ENCODE peak calls at places on chromosome 15, in five cellular contexts. One of them, this sample, is unnamed.
A peak's percentile ranks its signal among the peaks of the same experiment; 100 is the strongest.

GRCh38 chr15:73887481-73887880 is 14.1 kb downstream of the TBC1D21 start:
- DNase-seq in cerebellum: no peak
- DNase-seq in lung microvascular endothelial cell: no peak
- DNase-seq in WERI-Rb-1: no peak
- DNase-seq in fibroblast of pulmonary artery: no peak
- DNase-seq in this sample: no peak

GRCh38 chr15:76177491-76178040 is 117.8 kb downstream of the TMEM266 start:
- DNase-seq in lung microvascular endothelial cell: peak; percentile 18
- DNase-seq in WERI-Rb-1: no peak
- DNase-seq in cerebellum: no peak
- DNase-seq in fibroblast of pulmonary artery: peak; percentile 24
- DNase-seq in this sample: peak; percentile 96

GRCh38 chr15:63013052-63013808 is 29.3 kb upstream of the TPM1 start:
- DNase-seq in cerebellum: no peak
- DNase-seq in fibroblast of pulmonary artery: peak; percentile 77
- DNase-seq in lung microvascular endothelial cell: peak; percentile 68
- DNase-seq in WERI-Rb-1: no peak
- DNase-seq in this sample: peak; percentile 86

GRCh38 chr15:75347222-75348033 is 589 bp downstream of the NEIL1 start:
- DNase-seq in WERI-Rb-1: peak; percentile 73
- DNase-seq in lung microvascular endothelial cell: peak; percentile 59
- DNase-seq in fibroblast of pulmonary artery: no peak
- DNase-seq in cerebellum: peak; percentile 84
- DNase-seq in this sample: peak; percentile 60

GRCh38 chr15:52463638-52464037 is 65.0 kb downstream of the MYO5A start:
- DNase-seq in fibroblast of pulmonary artery: peak; percentile 24
- DNase-seq in lung microvascular endothelial cell: no peak
- DNase-seq in cerebellum: no peak
- DNase-seq in WERI-Rb-1: no peak
- DNase-seq in this sample: peak; percentile 38

GRCh38 chr15:99187886-99188285 is 61.5 kb downstream of the TTC23 start:
- DNase-seq in cerebellum: no peak
- DNase-seq in WERI-Rb-1: no peak
- DNase-seq in lung microvascular endothelial cell: no peak
- DNase-seq in fibroblast of pulmonary artery: no peak
- DNase-seq in this sample: peak; percentile 56

GRCh38 chr15:72116680-72117447 is 1.1 kb downstream of the MYO9A start:
- DNase-seq in WERI-Rb-1: peak; percentile 21
- DNase-seq in lung microvascular endothelial cell: peak; percentile 53
- DNase-seq in fibroblast of pulmonary artery: peak; percentile 27
- DNase-seq in cerebellum: peak; percentile 19
- DNase-seq in this sample: peak; percentile 59

GRCh38 chr15:62940755-62941361 is 101.7 kb upstream of the TPM1 start:
- DNase-seq in WERI-Rb-1: peak; percentile 68
- DNase-seq in cerebellum: peak; percentile 76
- DNase-seq in lung microvascular endothelial cell: no peak
- DNase-seq in fibroblast of pulmonary artery: peak; percentile 92
- DNase-seq in this sample: peak; percentile 98

GRCh38 chr15:72562878-72563277 is 88.7 kb downstream of the ARIH1 start:
- DNase-seq in fibroblast of pulmonary artery: no peak
- DNase-seq in cerebellum: no peak
- DNase-seq in WERI-Rb-1: no peak
- DNase-seq in lung microvascular endothelial cell: no peak
- DNase-seq in this sample: no peak

GRCh38 chr15:70195171-70195807 is 97.6 kb upstream of the TLE3 start:
- DNase-seq in fibroblast of pulmonary artery: no peak
- DNase-seq in cerebellum: peak; percentile 58
- DNase-seq in lung microvascular endothelial cell: no peak
- DNase-seq in WERI-Rb-1: no peak
- DNase-seq in this sample: no peak

This sample was measured in GM23248.